ENCODE peak calls at places on chromosomes 4 and X, in five cellular contexts. B is H7, D is cardiac muscle cell, X is NCI-H2029, O is fibroblast of the aortic adventitia. C is an unnamed sample.

GRCh38 chrX:98294310-98294709 is 1410.6 kb downstream of the RPA4 start:
- DNase-seq in X (no peak), O (no peak), B (no peak), D (no peak), C (no peak)

GRCh38 chr4:95548738-95549245 is at the start of gene UNC5C:
- DNase-seq in D (peak), B (peak), X (no peak), O (peak), C (peak)

GRCh38 chr4:26058537-26058936 is 144.5 kb downstream of the SMIM20 start:
- DNase-seq in O (no peak), X (peak), B (no peak), D (no peak), C (no peak)

GRCh38 chr4:76840972-76841473 is 56.9 kb downstream of the SOWAHB start:
- DNase-seq in X (no peak), O (no peak), D (no peak), B (no peak), C (no peak)

GRCh38 chr4:127782275-127783025 is at the start of gene HSPA4L:
- DNase-seq in D (peak), B (peak), O (peak), X (peak), C (no peak)

GRCh38 chr4:88761861-88762523 is 64.4 kb upstream of the NAP1L5 start:
- DNase-seq in B (no peak), D (no peak), O (no peak), X (no peak), C (no peak)

GRCh38 chr4:125736057-125736456 is 421.3 kb downstream of the FAT4 start:
- DNase-seq in B (peak), D (no peak), X (no peak), O (peak), C (no peak)

GRCh38 chr4:159191989-159192388 is 89.1 kb downstream of the RAPGEF2 start:
- DNase-seq in B (no peak), O (peak), X (no peak), D (peak), C (no peak)

GRCh38 chrX:34655496-34656258 is 1.4 kb downstream of the TMEM47 start:
- DNase-seq in O (peak), D (peak), X (no peak), B (no peak), C (peak)

GRCh38 chrX:139762400-139763183 is 54.6 kb upstream of the MCF2 start:
- DNase-seq in O (peak), D (no peak), B (no peak), X (no peak), C (no peak)

GRCh38 chrX:126985960-126986359 is 166.4 kb downstream of the PRR32 start:
- DNase-seq in B (peak), D (no peak), X (no peak), O (no peak), C (no peak)

GRCh38 chr4:99679204-99679603 is 21.6 kb upstream of the C4orf54 start:
- DNase-seq in O (peak), D (peak), B (no peak), X (no peak), C (no peak)

GRCh38 chr4:146916479-146917076 is 29.1 kb downstream of the TTC29 start:
- DNase-seq in O (peak), X (peak), B (peak), D (peak), C (peak)

GRCh38 chr4:78627966-78628678 is 76.6 kb downstream of the ANXA3 start:
- DNase-seq in B (no peak), O (no peak), X (no peak), D (no peak), C (no peak)

GRCh38 chr4:81215219-81215892 is at the start of gene PRKG2:
- DNase-seq in X (no peak), D (peak), B (peak), O (no peak), C (no peak)

GRCh38 chrX:139120760-139121159 is 409.2 kb upstream of the FGF13 start:
- DNase-seq in X (no peak), O (no peak), B (no peak), D (no peak), C (no peak)

GRCh38 chr4:75429208-75429607 is 85.0 kb downstream of the RCHY1 start:
- DNase-seq in O (no peak), B (no peak), D (no peak), X (no peak), C (no peak)

GRCh38 chrX:107691024-107691448 is 62.7 kb downstream of the PRPS1 start:
- DNase-seq in O (no peak), D (no peak), X (no peak), B (no peak), C (no peak)

GRCh38 chrX:35292522-35292921 is 349.9 kb downstream of the FAM47B start:
- DNase-seq in O (no peak), B (no peak), D (no peak), X (no peak), C (no peak)

GRCh38 chr4:142435599-142436235 is 410.4 kb downstream of the INPP4B start:
- DNase-seq in D (peak), X (peak), O (no peak), B (peak), C (no peak)

GRCh38 chr4:140256335-140256734 is 102.4 kb upstream of the MAML3 start:
- DNase-seq in B (no peak), X (no peak), D (no peak), O (peak), C (no peak)

GRCh38 chr4:7781361-7781760 is 158.3 kb downstream of the AFAP1 start:
- DNase-seq in X (no peak), B (no peak), O (no peak), D (peak), C (no peak)

GRCh38 chr4:119103263-119103662 is 32.4 kb upstream of the MYOZ2 start:
- DNase-seq in B (no peak), D (no peak), X (no peak), O (peak), C (no peak)

GRCh38 chr4:26076000-26076587 is 162.1 kb downstream of the SMIM20 start:
- DNase-seq in D (no peak), X (no peak), O (peak), B (no peak), C (no peak)

GRCh38 chr4:167238226-167238625 is 3.9 kb upstream of the SPOCK3 start:
- DNase-seq in O (no peak), X (no peak), D (no peak), B (no peak), C (no peak)

GRCh38 chr4:14336656-14337055 is 665.6 kb upstream of the CPEB2 start:
- DNase-seq in B (no peak), X (no peak), O (no peak), D (no peak), C (no peak)